ENCODE peak calls at places on chromosomes 2 and 18, in seven cellular contexts. U is mesothelial cell of epicardium, I is fibroblast of pulmonary artery, F is psoas muscle, S is GM23338, M is fibroblast of lung, Q is dorsolateral prefrontal cortex. R is an unnamed sample.

GRCh38 chr2:9232886-9233285 is 26.3 kb downstream of the ASAP2 start:
- DNase-seq in U (no peak), I (no peak), F (no peak), S (no peak), M (no peak), Q (no peak), R (no peak)

GRCh38 chr2:62787381-62787780 is 81.9 kb downstream of the EHBP1 start:
- DNase-seq in U (no peak), I (peak; percentile 76), F (no peak), S (peak; percentile 25), M (peak; percentile 74), Q (no peak), R (no peak)

GRCh38 chr2:152055366-152056108 is 43.3 kb downstream of the CACNB4 start:
- DNase-seq in U (no peak), I (no peak), F (no peak), S (no peak), M (no peak), Q (no peak), R (no peak)

GRCh38 chr2:85457877-85458316 is 39.4 kb downstream of the SH2D6 start:
- DNase-seq in U (no peak), I (no peak), F (no peak), S (no peak), M (no peak), Q (no peak), R (no peak)

GRCh38 chr2:31235504-31235902 is 1.6 kb downstream of the EHD3 start:
- DNase-seq in U (peak; percentile 13), I (peak; percentile 85), F (no peak), S (no peak), M (peak; percentile 92), Q (no peak), R (no peak)

GRCh38 chr2:17583646-17584045 is 43.1 kb downstream of the VSNL1 start:
- DNase-seq in U (no peak), I (peak; percentile 68), F (no peak), S (no peak), M (peak; percentile 12), Q (peak; percentile 72), R (no peak)

GRCh38 chr2:43340945-43341356 is 114.5 kb upstream of the ZFP36L2 start:
- DNase-seq in U (no peak), I (peak; percentile 71), F (no peak), S (no peak), M (peak; percentile 65), Q (no peak), R (no peak)

GRCh38 chr2:196284901-196285589 is 113.7 kb upstream of the STK17B start:
- DNase-seq in U (no peak), I (peak; percentile 16), F (no peak), S (no peak), M (no peak), Q (no peak), R (no peak)

GRCh38 chr2:226752887-226753286 is 46.7 kb downstream of the IRS1 start:
- DNase-seq in U (no peak), I (no peak), F (no peak), S (no peak), M (no peak), Q (no peak), R (no peak)

GRCh38 chr18:3454365-3455089 is 4.6 kb downstream of the TGIF1 start:
- DNase-seq in U (no peak), I (peak; percentile 84), F (no peak), S (peak; percentile 84), M (peak; percentile 79), Q (no peak), R (no peak)

GRCh38 chr18:34787931-34788532 is 77.9 kb downstream of the DTNA start:
- DNase-seq in U (peak; percentile 40), I (peak; percentile 79), F (no peak), S (peak; percentile 83), M (peak; percentile 76), Q (peak; percentile 60), R (no peak)

GRCh38 chr2:101758001-101758400 is 60.5 kb downstream of the MAP4K4 start:
- DNase-seq in U (no peak), I (no peak), F (no peak), S (no peak), M (no peak), Q (no peak), R (no peak)

GRCh38 chr2:77046339-77046738 is 475.8 kb downstream of the LRRTM4 start:
- DNase-seq in U (no peak), I (no peak), F (no peak), S (no peak), M (no peak), Q (no peak), R (no peak)

GRCh38 chr2:235689427-235689853 is 195.6 kb downstream of the AGAP1 start:
- DNase-seq in U (no peak), I (no peak), F (no peak), S (no peak), M (no peak), Q (no peak), R (no peak)

GRCh38 chr18:54900290-54900689 is 59.0 kb downstream of the CCDC68 start:
- DNase-seq in U (no peak), I (no peak), F (no peak), S (no peak), M (no peak), Q (no peak), R (no peak)

GRCh38 chr18:4748975-4749374 is 293.9 kb upstream of the DLGAP1 start:
- DNase-seq in U (no peak), I (no peak), F (no peak), S (no peak), M (no peak), Q (no peak), R (no peak)

GRCh38 chr2:74186038-74186437 is 7.4 kb upstream of the MOB1A start:
- DNase-seq in U (no peak), I (no peak), F (no peak), S (no peak), M (no peak), Q (no peak), R (no peak)

GRCh38 chr2:120737802-120738516 is 2.3 kb downstream of the GLI2 start:
- DNase-seq in U (no peak), I (no peak), F (no peak), S (peak; percentile 87), M (no peak), Q (no peak), R (peak; percentile 10)

GRCh38 chr2:204110250-204111183 is 174.0 kb downstream of the ICOS start:
- DNase-seq in U (no peak), I (peak; percentile 33), F (no peak), S (no peak), M (peak; percentile 11), Q (no peak), R (no peak)

GRCh38 chr2:199261221-199261620 is 196.5 kb downstream of the SATB2 start:
- DNase-seq in U (no peak), I (peak; percentile 79), F (no peak), S (no peak), M (peak; percentile 84), Q (no peak), R (no peak)

GRCh38 chr2:209771474-209772292 is at the start of gene UNC80:
- DNase-seq in U (peak; percentile 96), I (peak; percentile 63), F (peak; percentile 62), S (peak; percentile 88), M (peak; percentile 59), Q (peak; percentile 76), R (peak; percentile 93)

GRCh38 chr18:58148954-58149471 is 105.0 kb downstream of the NEDD4L start:
- DNase-seq in U (no peak), I (no peak), F (no peak), S (no peak), M (no peak), Q (no peak), R (no peak)
- TF ChIP-seq CTCF in U (no peak), I (no peak), F (no peak), S (no peak), M (no peak), Q (no peak), R (no peak)

GRCh38 chr2:96209011-96209728 is 543 bp upstream of the STARD7 start:
- DNase-seq in U (no peak), I (no peak), F (no peak), S (no peak), M (no peak), Q (no peak), R (no peak)

GRCh38 chr2:96212336-96212735 is 3.7 kb upstream of the STARD7 start:
- DNase-seq in U (no peak), I (no peak), F (no peak), S (no peak), M (no peak), Q (no peak), R (no peak)

GRCh38 chr2:96209729-96210085 is 1.1 kb upstream of the STARD7 start:
- DNase-seq in U (no peak), I (no peak), F (no peak), S (no peak), M (no peak), Q (no peak), R (no peak)

GRCh38 chr2:96214554-96214953 is 5.9 kb upstream of the STARD7 start:
- DNase-seq in U (no peak), I (no peak), F (no peak), S (no peak), M (no peak), Q (no peak), R (no peak)

GRCh38 chr2:96213379-96213778 is 4.8 kb upstream of the STARD7 start:
- DNase-seq in U (no peak), I (no peak), F (no peak), S (peak; percentile 54), M (no peak), Q (no peak), R (no peak)
- TF ChIP-seq CTCF in U (no peak), I (no peak), F (no peak), S (peak; percentile 36), M (no peak), Q (no peak), R (no peak)

GRCh38 chr18:25915907-25916306 is 174.5 kb downstream of the SS18 start:
- DNase-seq in U (no peak), I (no peak), F (no peak), S (peak; percentile 41), M (no peak), Q (no peak), R (no peak)

GRCh38 chr18:25923193-25923592 is 167.2 kb downstream of the SS18 start:
- DNase-seq in U (no peak), I (no peak), F (no peak), S (no peak), M (no peak), Q (no peak), R (no peak)

GRCh38 chr18:25927830-25928229 is 162.6 kb downstream of the SS18 start:
- DNase-seq in U (no peak), I (no peak), F (no peak), S (no peak), M (no peak), Q (no peak), R (no peak)

GRCh38 chr18:25921677-25922421 is 168.6 kb downstream of the SS18 start:
- DNase-seq in U (no peak), I (peak; percentile 36), F (no peak), S (peak; percentile 84), M (peak; percentile 7), Q (no peak), R (no peak)
- TF ChIP-seq CTCF in U (peak; percentile 36), I (peak; percentile 58), F (peak; percentile 23), S (peak; percentile 76), M (peak; percentile 54), Q (peak; percentile 35), R (peak; percentile 36)

DNA sequence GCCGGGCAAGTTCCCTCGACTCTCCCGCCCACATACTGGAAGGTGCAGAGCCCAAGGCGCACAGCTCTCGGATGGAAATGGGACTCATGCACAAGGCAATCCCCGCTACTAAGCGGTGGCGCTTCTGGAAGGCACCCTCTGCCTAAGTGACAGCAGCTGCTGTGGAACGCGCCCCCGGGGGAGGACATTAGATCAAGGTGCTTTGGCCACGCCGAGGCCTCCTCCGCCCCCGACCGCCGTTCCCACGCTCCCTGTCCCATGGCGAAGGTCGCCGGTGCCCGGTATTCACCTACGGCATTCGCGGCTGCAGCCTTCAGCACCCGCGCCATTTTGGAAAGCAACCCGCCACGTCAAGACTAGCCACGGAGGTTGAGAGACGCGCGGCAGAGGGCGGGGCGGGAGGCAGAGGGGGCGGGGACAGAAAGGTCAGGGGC is at the start of gene MCEE:
- DNase-seq in U (peak; percentile 86), I (peak; percentile 86), F (peak; percentile 94), S (peak; percentile 96), M (peak; percentile 85), Q (peak; percentile 89), R (peak; percentile 81)
- TF ChIP-seq CTCF in U (no peak), I (no peak), F (no peak), S (no peak), M (no peak), Q (peak; percentile 12), R (no peak)